ENCODE peak calls at places on chromosomes 16 and 17, in four cellular contexts. Q is fibroblast of lung, J is sigmoid colon, L is GM12865. N is an unnamed sample.

GRCh38 chr17:36133629-36134259 is 30.1 kb downstream of the CCL4 start:
- DNase-seq in J (no peak), L (no peak), Q (no peak), N (no peak)

GRCh38 chr17:37430051-37430591 is 23.4 kb downstream of the TADA2A start:
- DNase-seq in J (no peak), Q (peak), L (no peak), N (no peak)

GRCh38 chr17:17072546-17072945 is 30.3 kb downstream of the MPRIP start:
- DNase-seq in L (no peak), Q (no peak), J (peak), N (no peak)

GRCh38 chr17:44024271-44024663 is 9.5 kb upstream of the TMEM101 start:
- DNase-seq in Q (no peak), J (no peak), L (no peak), N (no peak)

GRCh38 chr17:6546069-6546718 is 10.2 kb downstream of the PITPNM3 start:
- DNase-seq in Q (peak), J (no peak), L (peak), N (no peak)

GRCh38 chr17:82031885-82032627 is 578 bp downstream of the RAC3 start:
- DNase-seq in J (no peak), Q (no peak), L (peak), N (no peak)

GRCh38 chr17:17568772-17569195 is 22.7 kb downstream of the PEMT start:
- DNase-seq in L (peak), Q (peak), J (no peak), N (no peak)

GRCh38 chr16:25006504-25007055 is 8.6 kb downstream of the ARHGAP17 start:
- DNase-seq in Q (peak), J (no peak), L (no peak), N (no peak)

GRCh38 chr16:25089346-25089745 is 22.2 kb upstream of the LCMT1 start:
- DNase-seq in L (no peak), Q (no peak), J (no peak), N (no peak)

GRCh38 chr16:13291934-13292333 is 390.5 kb downstream of the SHISA9 start:
- DNase-seq in L (no peak), Q (no peak), J (no peak), N (no peak)

GRCh38 chr16:68064791-68065365 is 20.3 kb upstream of the NFATC3 start:
- DNase-seq in Q (peak), L (peak), J (no peak), N (no peak)

GRCh38 chr17:29078183-29079045 is 35.5 kb downstream of the PIPOX start:
- DNase-seq in L (no peak), Q (peak), J (no peak), N (peak)

GRCh38 chr16:76226481-76226880 is 50.7 kb upstream of the CNTNAP4 start:
- DNase-seq in Q (no peak), J (no peak), L (no peak), N (no peak)

GRCh38 chr17:66522591-66523272 is 220.3 kb downstream of the PRKCA start:
- DNase-seq in L (no peak), Q (peak), J (no peak), N (no peak)

GRCh38 chr17:79970576-79971068 is 65.0 kb downstream of the TBC1D16 start:
- DNase-seq in Q (peak), J (no peak), L (peak), N (no peak)

GRCh38 chr17:35167046-35167445 is 19.4 kb downstream of the UNC45B start:
- DNase-seq in J (peak), Q (no peak), L (no peak), N (no peak)

GRCh38 chr16:26252598-26252997 is 560.8 kb downstream of the HS3ST4 start:
- DNase-seq in L (no peak), Q (no peak), J (no peak), N (no peak)

GRCh38 chr16:5428932-5429331 is 331.3 kb upstream of the EEF2KMT start:
- DNase-seq in J (no peak), Q (peak), L (peak), N (no peak)

GRCh38 chr17:3884188-3884587 is 8.7 kb downstream of the CAMKK1 start:
- DNase-seq in L (no peak), Q (no peak), J (no peak), N (no peak)

GRCh38 chr16:12459401-12459791 is 344.3 kb downstream of the CPPED1 start:
- DNase-seq in Q (no peak), J (peak), L (peak), N (no peak)

GRCh38 chr17:16304832-16305231 is 48.4 kb downstream of the CENPV start:
- DNase-seq in J (no peak), L (peak), Q (peak), N (no peak)

GRCh38 chr16:87086156-87086555 is 231.0 kb downstream of the C16orf95 start:
- DNase-seq in L (peak), Q (peak), J (no peak), N (no peak)

GRCh38 chr17:17401271-17401781 is 75.5 kb upstream of the MED9 start:
- DNase-seq in J (no peak), Q (peak), L (peak), N (no peak)

GRCh38 chr16:48384305-48384981 is 770 bp downstream of the SIAH1 start:
- DNase-seq in L (peak), Q (peak), J (peak), N (no peak)

GRCh38 chr17:43327834-43328420 is 70.9 kb upstream of the ARL4D start:
- DNase-seq in J (no peak), Q (no peak), L (no peak), N (no peak)

GRCh38 chr16:74987027-74987681 is 2.2 kb upstream of the WDR59 start:
- DNase-seq in J (no peak), L (no peak), Q (no peak), N (no peak)

GRCh38 chr17:47708312-47708863 is 14.4 kb downstream of the TBKBP1 start:
- DNase-seq in J (peak), Q (no peak), L (no peak), N (no peak)

GRCh38 chr17:50307654-50308053 is 33.4 kb downstream of the TMEM92 start:
- DNase-seq in Q (no peak), J (no peak), L (no peak), N (no peak)

GRCh38 chr16:67530013-67530939 is 1.6 kb downstream of the RIPOR1 start:
- DNase-seq in L (no peak), Q (peak), J (peak), N (no peak)

GRCh38 chr16:87458424-87458915 is 34.4 kb downstream of the ZCCHC14 start:
- DNase-seq in L (no peak), Q (peak), J (no peak), N (no peak)

GRCh38 chr16:73019456-73020362 is 28.2 kb downstream of the ZFHX3 start:
- DNase-seq in L (no peak), Q (peak), J (peak), N (peak)

GRCh38 chr16:7456221-7456620 is 123.6 kb downstream of the RBFOX1 start:
- DNase-seq in L (no peak), Q (no peak), J (no peak), N (no peak)

GRCh38 chr16:61897657-61898056 is 138.6 kb downstream of the CDH8 start:
- DNase-seq in J (no peak), L (peak), Q (no peak), N (no peak)

GRCh38 chr16:68802190-68802589 is 41.1 kb upstream of the TANGO6 start:
- DNase-seq in Q (peak), L (no peak), J (no peak), N (no peak)

GRCh38 chr16:8355714-8356113 is 234.6 kb downstream of the TMEM114 start:
- DNase-seq in L (no peak), J (no peak), Q (no peak), N (no peak)

DNA sequence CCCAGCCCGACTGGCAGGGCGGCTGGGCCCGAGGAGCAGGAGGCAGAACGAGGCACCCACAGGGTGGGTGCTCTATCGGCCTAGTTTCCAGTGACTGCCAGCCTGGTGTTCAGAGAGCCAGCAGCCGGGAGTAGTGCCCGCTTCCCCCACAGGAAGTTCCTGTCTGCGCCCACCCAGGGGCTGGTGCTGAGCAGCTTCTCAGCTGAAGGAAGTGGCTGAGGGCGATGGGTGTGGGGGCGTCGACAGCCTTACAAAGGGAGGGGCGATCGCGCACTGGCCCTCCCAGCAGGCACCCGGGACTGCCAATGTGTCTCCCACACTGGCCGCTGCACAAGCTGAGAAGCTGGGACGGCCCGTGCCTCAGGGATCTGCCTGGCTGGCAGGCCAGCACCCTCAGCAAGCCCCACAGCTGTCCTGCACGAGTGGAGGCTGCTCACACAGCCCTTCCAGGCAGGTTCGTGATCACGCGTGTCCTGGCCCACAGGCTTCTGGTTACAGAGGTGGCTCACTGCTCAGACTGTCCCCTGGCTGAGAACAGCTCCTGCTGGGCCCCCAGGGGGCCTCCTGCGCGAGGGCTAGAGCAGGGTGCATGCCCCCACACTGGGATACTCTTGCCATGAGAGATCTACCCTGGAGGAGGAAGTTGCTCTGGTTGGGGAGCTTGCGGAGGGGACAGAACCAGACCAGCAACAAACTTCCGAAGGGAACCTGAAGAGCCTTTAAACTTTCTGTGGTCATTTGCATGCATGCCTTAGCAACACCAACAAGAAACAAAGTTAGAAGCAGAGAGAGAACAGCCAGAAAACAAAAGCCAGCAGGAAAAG is 2.5 kb downstream of the RNF166 start:
- DNase-seq in Q (peak), L (peak), J (no peak), N (no peak)
- H3K4me3 ChIP-seq in Q (no peak), L (peak), J (peak), N (no peak)

DNA sequence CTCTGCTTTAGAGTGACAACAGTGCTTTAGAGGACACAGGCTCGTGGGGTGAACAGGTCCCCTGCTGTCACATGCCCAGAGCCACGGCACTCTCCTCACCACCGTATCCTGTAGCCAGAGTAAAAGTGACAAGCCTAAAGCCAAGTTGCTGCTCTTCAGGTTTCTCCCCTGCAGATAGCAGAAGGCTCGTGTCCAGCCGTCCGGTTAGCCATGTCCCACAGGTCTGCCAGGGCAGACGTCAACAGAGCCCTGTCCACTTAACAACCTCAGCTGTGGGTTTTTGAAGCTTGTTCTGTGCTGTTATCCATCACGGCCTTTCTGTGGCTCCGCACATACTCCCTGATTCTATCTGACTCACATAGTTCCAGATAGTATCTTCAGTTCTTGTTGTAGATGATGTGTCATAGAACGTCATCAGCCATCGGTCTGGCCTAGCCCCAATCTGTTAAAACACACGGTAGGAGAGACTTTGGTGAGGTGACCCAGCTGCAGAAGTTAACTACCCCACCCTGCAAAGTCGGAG is 100.7 kb downstream of the SOCS1 start:
- DNase-seq in L (no peak), Q (peak), J (no peak), N (no peak)
- TF ChIP-seq CTCF in L (no peak), Q (no peak), J (no peak), N (no peak)

GRCh38 chr16:714079-714478 is 839 bp upstream of the METRN start:
- DNase-seq in J (no peak), L (no peak), Q (no peak), N (no peak)

GRCh38 chr16:715448-716249 is 731 bp downstream of the METRN start:
- DNase-seq in J (no peak), Q (peak), L (no peak), N (no peak)

GRCh38 chr16:716250-716607 is 1.3 kb downstream of the METRN start:
- DNase-seq in L (no peak), J (no peak), Q (peak), N (no peak)

GRCh38 chr16:716768-717325 is 1.9 kb downstream of the METRN start:
- DNase-seq in J (no peak), L (no peak), Q (no peak), N (no peak)

GRCh38 chr16:714558-715447 is at the start of gene METRN:
- DNase-seq in J (peak), Q (peak), L (peak), N (no peak)
- H3K4me3 ChIP-seq in J (peak), Q (peak), L (peak), N (peak)

GRCh38 chr16:84504420-84505248 is at the start of gene MEAK7:
- DNase-seq in Q (peak), J (peak), L (peak), N (peak)
- TF ChIP-seq CTCF in Q (no peak), J (no peak), L (no peak), N (peak)

GRCh38 chr17:76506408-76507328 is 5.4 kb upstream of the RHBDF2 start:
- DNase-seq in J (peak), Q (peak), L (peak), N (no peak)
- H3K4me3 ChIP-seq in J (no peak), Q (no peak), L (no peak), N (no peak)

GRCh38 chr17:19364699-19365498 is 2.4 kb upstream of the B9D1 start:
- DNase-seq in L (no peak), J (peak), Q (peak), N (no peak)

GRCh38 chr17:19368119-19368660 is 5.7 kb upstream of the B9D1 start:
- DNase-seq in J (peak), L (no peak), Q (peak), N (no peak)

GRCh38 chr17:19365499-19365817 is 2.9 kb upstream of the B9D1 start:
- DNase-seq in L (no peak), J (no peak), Q (no peak), N (no peak)

GRCh38 chr17:19365833-19366636 is 3.5 kb upstream of the B9D1 start:
- DNase-seq in J (peak), L (no peak), Q (no peak), N (no peak)

DNA sequence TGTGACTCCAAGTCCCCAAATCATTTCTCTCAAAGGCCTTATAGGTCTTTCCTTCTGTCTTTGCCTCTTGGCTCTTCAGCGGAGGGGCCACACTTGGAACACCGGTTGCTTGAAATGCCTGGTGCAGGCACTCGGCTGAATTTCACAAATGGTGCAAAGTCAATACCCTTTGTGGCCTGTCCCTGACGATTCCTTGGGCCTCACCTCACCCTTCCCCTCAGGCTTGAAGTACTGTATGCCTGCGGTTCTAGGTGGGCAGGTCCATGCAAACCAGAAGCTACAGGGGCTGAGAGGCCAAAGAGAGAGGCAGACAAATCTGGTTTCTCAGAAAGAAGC is 4.1 kb upstream of the B9D1 start:
- DNase-seq in Q (no peak), J (peak), L (no peak), N (no peak)
- TF ChIP-seq CTCF in Q (no peak), J (no peak), L (no peak), N (no peak)

GRCh38 chr16:58426960-58427359 is 34.7 kb downstream of the GINS3 start:
- DNase-seq in J (no peak), Q (no peak), L (no peak), N (no peak)

GRCh38 chr16:58433569-58433951 is 41.3 kb downstream of the GINS3 start:
- DNase-seq in J (no peak), L (no peak), Q (no peak), N (no peak)

GRCh38 chr16:58426095-58426494 is 33.8 kb downstream of the GINS3 start:
- DNase-seq in J (no peak), L (peak), Q (no peak), N (no peak)

GRCh38 chr16:58428621-58429557 is 36.6 kb downstream of the GINS3 start:
- DNase-seq in Q (peak), L (no peak), J (no peak), N (no peak)

GRCh38 chr16:58430718-58431117 is 38.4 kb downstream of the GINS3 start:
- DNase-seq in J (no peak), Q (no peak), L (no peak), N (no peak)
- H3K4me3 ChIP-seq in J (no peak), Q (no peak), L (no peak), N (no peak)

N was measured in retinal pigment epithelial cell.